ENCODE peak calls at places on chromosomes 5 and 9, in four cellular contexts. L, V, A and K are unnamed samples.

GRCh38 chr9:33449715-33450114 is 2.3 kb upstream of the AQP3 start:
- DNase-seq in A (no peak), L (no peak), V (no peak), K (no peak)

GRCh38 chr9:116190997-116191396 is 37.4 kb downstream of the PAPPA start:
- DNase-seq in V (no peak), A (no peak), L (no peak), K (no peak)

GRCh38 chr5:135020111-135020895 is 13.7 kb downstream of the PITX1 start:
- DNase-seq in A (peak), L (no peak), V (no peak), K (no peak)

GRCh38 chr9:69173891-69174644 is at the start of gene TJP2:
- DNase-seq in A (peak), L (no peak), V (peak), K (peak)

GRCh38 chr5:133700251-133700650 is 87.9 kb upstream of the FSTL4 start:
- DNase-seq in V (no peak), L (no peak), A (peak), K (no peak)

GRCh38 chr5:176836811-176837706 is 26.7 kb downstream of the UNC5A start:
- DNase-seq in L (no peak), V (no peak), A (no peak), K (no peak)

GRCh38 chr5:67065697-67066096 is 130.9 kb downstream of the CD180 start:
- DNase-seq in L (no peak), A (no peak), V (no peak), K (no peak)

GRCh38 chr9:81381694-81382093 is 307.7 kb downstream of the TLE1 start:
- DNase-seq in L (no peak), A (no peak), V (no peak), K (no peak)

GRCh38 chr5:54098267-54098666 is 212.1 kb downstream of the ARL15 start:
- DNase-seq in L (no peak), A (no peak), V (no peak), K (no peak)

GRCh38 chr5:73031839-73032238 is 76.0 kb downstream of the FCHO2 start:
- DNase-seq in A (no peak), L (peak), V (no peak), K (no peak)

GRCh38 chr5:170597109-170597741 is 93.4 kb downstream of the KCNIP1 start:
- DNase-seq in L (peak), A (no peak), V (peak), K (no peak)

GRCh38 chr5:172790496-172790889 is 19.5 kb upstream of the DUSP1 start:
- DNase-seq in A (peak), V (no peak), L (no peak), K (no peak)

GRCh38 chr9:113858282-113858681 is 17.8 kb upstream of the ZNF618 start:
- DNase-seq in L (no peak), A (no peak), V (no peak), K (no peak)

GRCh38 chr5:66742896-66743247 is 146.7 kb downstream of the MAST4 start:
- DNase-seq in A (no peak), L (no peak), V (no peak), K (no peak)

GRCh38 chr5:148653840-148654781 is at the start of gene HTR4:
- DNase-seq in L (no peak), V (no peak), A (no peak), K (no peak)

GRCh38 chr9:114313186-114313585 is 9.7 kb upstream of the ORM1 start:
- DNase-seq in V (no peak), L (no peak), A (no peak), K (no peak)